ENCODE peak calls at places on chromosomes 3 and 15, in six cellular contexts. One of them, this sample, is unnamed.

GRCh38 chr3:196735751-196736150 is 3.9 kb upstream of the PAK2 start:
- DNase-seq in GM12878: no peak
- DNase-seq in SK-N-SH: no peak
- DNase-seq in HepG2: no peak
- DNase-seq in K562: no peak
- DNase-seq in HCT116: no peak
- DNase-seq in this sample: no peak

GRCh38 chr3:42612147-42612680 is 11.7 kb downstream of the NKTR start:
- DNase-seq in SK-N-SH: no peak
- DNase-seq in K562: no peak
- DNase-seq in GM12878: no peak
- DNase-seq in HCT116: no peak
- DNase-seq in HepG2: no peak
- DNase-seq in this sample: no peak

GRCh38 chr3:108907194-108907593 is 46.5 kb downstream of the GUCA1C start:
- DNase-seq in GM12878: no peak
- DNase-seq in HepG2: no peak
- DNase-seq in K562: no peak
- DNase-seq in HCT116: no peak
- DNase-seq in SK-N-SH: no peak
- DNase-seq in this sample: no peak

GRCh38 chr3:197542741-197543454 is 12.9 kb downstream of the BDH1 start:
- DNase-seq in HepG2: no peak
- DNase-seq in GM12878: no peak
- DNase-seq in HCT116: no peak
- DNase-seq in SK-N-SH: no peak
- DNase-seq in K562: no peak
- DNase-seq in this sample: no peak

GRCh38 chr3:155086041-155086440 is 5.9 kb downstream of the MME start:
- DNase-seq in HepG2: no peak
- DNase-seq in K562: no peak
- DNase-seq in SK-N-SH: no peak
- DNase-seq in GM12878: no peak
- DNase-seq in HCT116: no peak
- DNase-seq in this sample: no peak

GRCh38 chr3:61521229-61521628 is 40.1 kb upstream of the PTPRG start:
- DNase-seq in HepG2: no peak
- DNase-seq in GM12878: peak
- DNase-seq in SK-N-SH: no peak
- DNase-seq in K562: no peak
- DNase-seq in HCT116: no peak
- DNase-seq in this sample: no peak

GRCh38 chr15:81098884-81099601 is 35.0 kb upstream of the CFAP161 start:
- DNase-seq in K562: peak
- DNase-seq in SK-N-SH: no peak
- DNase-seq in HepG2: no peak
- DNase-seq in HCT116: no peak
- DNase-seq in GM12878: no peak
- DNase-seq in this sample: no peak

GRCh38 chr3:189446959-189447560 is 184.1 kb upstream of the TP63 start:
- DNase-seq in GM12878: no peak
- DNase-seq in SK-N-SH: no peak
- DNase-seq in HCT116: no peak
- DNase-seq in HepG2: no peak
- DNase-seq in K562: no peak
- DNase-seq in this sample: no peak

GRCh38 chr15:67542192-67542461 is 376 bp upstream of the MAP2K5 start:
- DNase-seq in SK-N-SH: no peak
- DNase-seq in HCT116: no peak
- DNase-seq in HepG2: no peak
- DNase-seq in GM12878: no peak
- DNase-seq in K562: no peak
- DNase-seq in this sample: no peak

GRCh38 chr3:126151562-126152302 is 28.7 kb downstream of the ALDH1L1 start:
- DNase-seq in HCT116: no peak
- DNase-seq in K562: no peak
- DNase-seq in SK-N-SH: no peak
- DNase-seq in HepG2: no peak
- DNase-seq in GM12878: no peak
- DNase-seq in this sample: no peak

GRCh38 chr3:40701016-40701588 is 176.3 kb downstream of the ZNF621 start:
- DNase-seq in SK-N-SH: no peak
- DNase-seq in GM12878: no peak
- DNase-seq in HCT116: no peak
- DNase-seq in K562: no peak
- DNase-seq in HepG2: no peak
- DNase-seq in this sample: no peak

GRCh38 chr3:106829206-106829605 is 548.0 kb upstream of the CCDC54 start:
- DNase-seq in SK-N-SH: no peak
- DNase-seq in K562: no peak
- DNase-seq in GM12878: no peak
- DNase-seq in HCT116: no peak
- DNase-seq in HepG2: no peak
- DNase-seq in this sample: no peak

GRCh38 chr3:195897081-195897852 is 11.1 kb downstream of the TNK2 start:
- DNase-seq in HepG2: no peak
- DNase-seq in SK-N-SH: peak
- DNase-seq in HCT116: no peak
- DNase-seq in GM12878: no peak
- DNase-seq in K562: peak
- DNase-seq in this sample: peak

GRCh38 chr3:157116017-157116416 is 43.9 kb downstream of the CCNL1 start:
- DNase-seq in HepG2: no peak
- DNase-seq in K562: no peak
- DNase-seq in GM12878: no peak
- DNase-seq in SK-N-SH: no peak
- DNase-seq in HCT116: no peak
- DNase-seq in this sample: no peak

GRCh38 chr15:80174017-80174746 is 21.4 kb downstream of the FAH start:
- DNase-seq in GM12878: no peak
- DNase-seq in HCT116: no peak
- DNase-seq in HepG2: no peak
- DNase-seq in SK-N-SH: no peak
- DNase-seq in K562: no peak
- DNase-seq in this sample: peak

GRCh38 chr3:140050977-140051957 is 116.3 kb downstream of the CLSTN2 start:
- DNase-seq in SK-N-SH: peak
- DNase-seq in K562: peak
- DNase-seq in GM12878: no peak
- DNase-seq in HCT116: peak
- DNase-seq in HepG2: peak
- DNase-seq in this sample: peak

GRCh38 chr3:150068440-150069157 is 97.9 kb upstream of the PFN2 start:
- DNase-seq in GM12878: no peak
- DNase-seq in HepG2: no peak
- DNase-seq in SK-N-SH: no peak
- DNase-seq in HCT116: no peak
- DNase-seq in K562: no peak
- DNase-seq in this sample: no peak

GRCh38 chr15:31525988-31526665 is 199.5 kb downstream of the KLF13 start:
- DNase-seq in GM12878: no peak
- DNase-seq in HCT116: no peak
- DNase-seq in K562: no peak
- DNase-seq in SK-N-SH: no peak
- DNase-seq in HepG2: no peak
- DNase-seq in this sample: no peak

GRCh38 chr15:39468341-39468740 is 112.5 kb upstream of the THBS1 start:
- DNase-seq in HepG2: no peak
- DNase-seq in GM12878: no peak
- DNase-seq in HCT116: no peak
- DNase-seq in K562: no peak
- DNase-seq in SK-N-SH: no peak
- DNase-seq in this sample: no peak

GRCh38 chr15:69200773-69201745 is 40.6 kb downstream of the GLCE start:
- DNase-seq in HCT116: peak
- DNase-seq in GM12878: no peak
- DNase-seq in HepG2: no peak
- DNase-seq in K562: no peak
- DNase-seq in SK-N-SH: no peak
- DNase-seq in this sample: no peak

GRCh38 chr3:187222801-187223200 is 25.5 kb downstream of the RTP1 start:
- DNase-seq in GM12878: no peak
- DNase-seq in HepG2: peak
- DNase-seq in SK-N-SH: no peak
- DNase-seq in K562: no peak
- DNase-seq in HCT116: no peak
- DNase-seq in this sample: no peak
- TF ChIP-seq JUND in GM12878: no peak
- TF ChIP-seq JUND in HepG2: no peak
- TF ChIP-seq JUND in SK-N-SH: no peak
- TF ChIP-seq JUND in K562: no peak
- TF ChIP-seq JUND in HCT116: no peak
- TF ChIP-seq JUND in this sample: no peak

DNA sequence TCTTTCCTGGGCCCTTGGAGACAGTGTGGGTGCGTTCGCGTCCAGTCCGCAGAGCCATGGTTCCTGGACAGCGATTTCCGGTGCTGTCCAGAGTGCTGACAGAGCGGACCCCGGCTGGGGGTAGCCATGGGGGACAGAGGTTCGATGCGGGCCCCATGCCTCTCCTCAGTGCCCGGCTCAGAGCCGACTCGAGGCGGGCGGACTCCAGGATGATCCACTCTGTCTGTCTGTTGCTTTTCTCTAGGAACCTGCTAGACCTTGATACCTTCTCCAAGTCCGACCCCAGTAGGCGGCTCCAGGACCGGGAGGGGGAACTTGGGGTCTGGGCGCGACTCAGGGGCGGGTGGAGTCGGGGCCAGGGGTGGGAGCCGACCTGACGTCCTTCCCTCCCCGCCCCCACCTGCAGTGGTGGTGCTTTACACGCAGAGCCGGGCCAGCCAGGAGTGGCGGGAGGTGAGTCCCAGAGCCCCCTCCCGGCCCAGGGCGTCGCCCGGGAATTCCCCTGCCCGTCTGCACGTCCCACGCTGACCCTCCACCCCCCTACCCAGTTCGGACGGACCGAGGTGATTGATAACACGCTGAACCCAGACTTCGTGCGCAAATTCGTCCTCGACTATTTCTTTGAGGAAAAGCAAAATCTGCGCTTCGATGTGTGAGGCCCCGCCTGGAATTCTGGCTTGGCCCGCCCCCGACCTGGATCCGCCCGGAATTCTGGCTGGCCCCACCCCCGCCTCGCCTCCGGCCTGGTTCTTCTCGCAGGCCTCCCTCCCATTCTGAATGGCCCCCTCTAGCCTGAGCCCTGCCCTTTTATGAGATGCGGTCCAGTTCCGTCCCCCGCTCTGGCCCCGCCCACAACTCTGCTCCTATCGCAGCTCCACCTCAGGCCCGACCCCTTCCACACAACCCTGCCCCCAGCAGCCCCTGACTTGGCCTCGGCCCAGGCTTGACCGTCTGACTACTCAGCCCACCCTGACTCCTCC is 1.0 kb downstream of the CPNE9 start:
- DNase-seq in HepG2: peak
- DNase-seq in GM12878: no peak
- DNase-seq in HCT116: no peak
- DNase-seq in K562: peak
- DNase-seq in SK-N-SH: peak
- DNase-seq in this sample: peak
- TF ChIP-seq JUND in HepG2: no peak
- TF ChIP-seq JUND in GM12878: no peak
- TF ChIP-seq JUND in HCT116: no peak
- TF ChIP-seq JUND in K562: no peak
- TF ChIP-seq JUND in SK-N-SH: no peak
- TF ChIP-seq JUND in this sample: no peak

DNA sequence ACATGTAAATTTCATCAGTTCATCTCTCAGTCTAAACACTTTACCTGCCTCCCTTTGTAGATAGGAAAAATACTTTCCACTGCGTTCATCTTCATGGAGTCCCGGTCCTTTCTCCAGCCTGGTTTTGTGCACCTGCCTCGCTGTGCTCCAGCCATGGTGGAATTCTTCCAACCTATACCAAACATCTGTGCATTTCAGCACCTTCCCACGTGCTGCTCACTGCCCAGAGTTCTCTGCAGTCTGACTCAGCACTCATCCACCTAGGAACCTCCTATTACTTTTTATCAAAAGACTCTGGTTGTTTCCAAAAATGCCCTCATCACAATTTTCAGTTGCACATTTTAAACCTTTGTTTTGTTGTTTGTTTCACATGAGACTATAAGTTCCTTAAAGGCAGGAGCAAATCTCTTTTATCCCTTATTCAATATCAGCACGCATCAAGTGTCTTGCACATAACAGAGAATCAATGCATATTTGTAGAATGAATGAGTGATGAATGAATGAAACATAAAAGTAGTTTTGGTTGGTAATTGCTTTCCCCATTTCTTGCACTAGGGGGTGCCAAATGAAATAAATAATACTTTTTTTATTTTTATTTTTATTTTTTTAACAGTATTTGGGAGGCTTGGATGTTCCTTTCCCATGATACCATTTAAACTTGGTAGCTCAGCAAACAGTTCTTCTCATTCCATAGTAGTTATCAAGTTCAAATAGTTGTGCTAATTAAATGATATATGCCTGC is 30.2 kb upstream of the ADAMTS9 start:
- DNase-seq in K562: peak
- DNase-seq in HepG2: no peak
- DNase-seq in SK-N-SH: no peak
- DNase-seq in HCT116: no peak
- DNase-seq in GM12878: no peak
- DNase-seq in this sample: no peak
- TF ChIP-seq JUND in K562: no peak
- TF ChIP-seq JUND in HepG2: no peak
- TF ChIP-seq JUND in SK-N-SH: no peak
- TF ChIP-seq JUND in HCT116: no peak
- TF ChIP-seq JUND in GM12878: no peak
- TF ChIP-seq JUND in this sample: no peak

DNA sequence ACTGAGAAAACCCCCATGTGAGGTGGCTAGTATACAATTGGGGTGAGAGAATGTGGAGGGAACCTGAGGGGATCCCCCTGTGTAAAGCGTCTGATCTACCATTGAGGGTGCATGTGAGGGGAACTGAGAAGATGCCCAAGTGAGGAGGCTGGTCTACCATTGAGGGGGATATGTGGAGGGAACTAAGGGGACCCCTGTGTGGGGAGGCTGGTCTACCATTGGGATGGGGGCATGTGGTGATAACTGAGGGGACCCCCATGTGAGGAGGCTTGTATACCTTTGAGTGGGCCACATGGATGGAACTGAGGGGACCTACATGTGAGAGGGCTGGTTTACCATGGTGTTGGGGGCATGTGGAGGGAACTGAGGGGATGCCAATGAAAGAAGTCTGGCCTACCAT is 160.8 kb downstream of the FBLN2 start:
- DNase-seq in GM12878: no peak
- DNase-seq in SK-N-SH: no peak
- DNase-seq in HepG2: no peak
- DNase-seq in K562: no peak
- DNase-seq in HCT116: no peak
- DNase-seq in this sample: no peak
- TF ChIP-seq JUND in GM12878: no peak
- TF ChIP-seq JUND in SK-N-SH: no peak
- TF ChIP-seq JUND in HepG2: no peak
- TF ChIP-seq JUND in K562: no peak
- TF ChIP-seq JUND in HCT116: no peak
- TF ChIP-seq JUND in this sample: no peak